ENCODE peak calls at places on chromosomes 4 and X, in five cellular contexts. H, T, X, G and P are unnamed samples.

GRCh38 chr4:127410201-127410600 is 222.6 kb upstream of the INTU start:
- ATAC-seq in H (peak), T (no peak), X (no peak), G (no peak), P (peak)

GRCh38 chrX:101223226-101223625 is 3.6 kb downstream of the DRP2 start:
- ATAC-seq in H (no peak), T (no peak), X (no peak), G (no peak), P (no peak)

GRCh38 chr4:187606581-187606980 is 389.0 kb upstream of the ZFP42 start:
- ATAC-seq in H (no peak), T (peak), X (no peak), G (peak), P (no peak)

GRCh38 chrX:38804481-38805293 is 3.4 kb downstream of the MID1IP1 start:
- ATAC-seq in H (peak), T (peak), X (peak), G (peak), P (no peak)

GRCh38 chr4:181690498-181690897 is 552.7 kb upstream of the TENM3 start:
- ATAC-seq in H (no peak), T (no peak), X (no peak), G (no peak), P (no peak)

GRCh38 chr4:166065324-166065723 is 192.3 kb downstream of the TLL1 start:
- ATAC-seq in H (no peak), T (no peak), X (no peak), G (no peak), P (no peak)

GRCh38 chr4:76800902-76801301 is 97.0 kb downstream of the SOWAHB start:
- ATAC-seq in H (no peak), T (no peak), X (no peak), G (no peak), P (no peak)

GRCh38 chr4:43380093-43380492 is 487.6 kb downstream of the GRXCR1 start:
- ATAC-seq in H (no peak), T (no peak), X (no peak), G (no peak), P (no peak)

GRCh38 chr4:2650276-2650675 is 105.9 kb downstream of the TNIP2 start:
- ATAC-seq in H (no peak), T (no peak), X (no peak), G (no peak), P (no peak)

GRCh38 chrX:20838477-20838876 is 535.7 kb upstream of the CNKSR2 start:
- ATAC-seq in H (no peak), T (no peak), X (no peak), G (no peak), P (no peak)

GRCh38 chrX:3690140-3690539 is 23.3 kb downstream of the PRKX start:
- ATAC-seq in H (no peak), T (peak), X (no peak), G (no peak), P (no peak)